ENCODE peak calls at places on chromosome 1, in seven cellular contexts. X is heart left ventricle, G is progenitor cell of endocrine pancreas, Z is adrenal gland, P is nephron progenitor cell, E is transverse colon, W is fibroblast of mammary gland. L is an unnamed sample.

GRCh38 chr1:209048961-209049669 is 534.4 kb upstream of the CAMK1G start:
- DNase-seq in E (no peak), W (no peak), P (no peak), Z (no peak), G (no peak), X (no peak), L (no peak)

GRCh38 chr1:7783178-7783711 is 846 bp upstream of the PER3 start:
- DNase-seq in Z (peak), P (peak), G (peak), E (peak), W (peak), X (peak), L (peak)

GRCh38 chr1:243596441-243597183 is 253.4 kb downstream of the AKT3 start:
- DNase-seq in X (no peak), E (no peak), Z (no peak), G (no peak), P (no peak), W (peak), L (no peak)

GRCh38 chr1:46687095-46687659 is 15.5 kb downstream of the TEX38 start:
- DNase-seq in P (no peak), Z (peak), E (peak), W (peak), X (peak), G (no peak), L (no peak)

GRCh38 chr1:22627331-22627730 is 9.1 kb upstream of the C1QA start:
- DNase-seq in P (no peak), X (no peak), G (no peak), E (no peak), W (no peak), Z (no peak), L (no peak)

GRCh38 chr1:152182942-152183341 is 23.9 kb upstream of the RPTN start:
- DNase-seq in P (no peak), W (peak), E (no peak), G (no peak), X (no peak), Z (peak), L (no peak)

GRCh38 chr1:235943581-235944114 is 76.9 kb upstream of the LYST start:
- DNase-seq in P (no peak), X (no peak), W (peak), E (no peak), Z (no peak), G (no peak), L (no peak)

GRCh38 chr1:60311838-60312237 is 238.3 kb upstream of the C1orf87 start:
- DNase-seq in P (no peak), G (no peak), W (no peak), Z (no peak), X (no peak), E (no peak), L (no peak)

GRCh38 chr1:31410871-31411270 is 2.1 kb upstream of the SERINC2 start:
- DNase-seq in X (no peak), W (peak), P (no peak), E (no peak), G (no peak), Z (no peak), L (no peak)

GRCh38 chr1:222815367-222815765 is 527 bp downstream of the DISP1 start:
- DNase-seq in X (no peak), P (no peak), Z (peak), W (peak), E (peak), G (no peak), L (no peak)

GRCh38 chr1:79556189-79556588 is 549.7 kb upstream of the ADGRL4 start:
- DNase-seq in Z (no peak), W (no peak), X (no peak), E (no peak), G (no peak), P (no peak), L (no peak)
- TF ChIP-seq CTCF in Z (no peak), W (peak), X (no peak), E (no peak), G (peak), P (no peak), L (no peak)

GRCh38 chr1:58816747-58817221 is 32.9 kb upstream of the JUN start:
- DNase-seq in X (no peak), Z (no peak), E (no peak), W (peak), G (no peak), P (no peak), L (no peak)

GRCh38 chr1:58815069-58815679 is 31.3 kb upstream of the JUN start:
- DNase-seq in Z (peak), P (peak), G (peak), X (peak), E (peak), W (peak), L (peak)

GRCh38 chr1:58814251-58815068 is 30.6 kb upstream of the JUN start:
- DNase-seq in P (peak), W (peak), X (peak), E (peak), Z (peak), G (peak), L (peak)

GRCh38 chr1:58815680-58816071 is 31.8 kb upstream of the JUN start:
- DNase-seq in X (no peak), E (peak), Z (peak), G (no peak), W (peak), P (peak), L (no peak)

DNA sequence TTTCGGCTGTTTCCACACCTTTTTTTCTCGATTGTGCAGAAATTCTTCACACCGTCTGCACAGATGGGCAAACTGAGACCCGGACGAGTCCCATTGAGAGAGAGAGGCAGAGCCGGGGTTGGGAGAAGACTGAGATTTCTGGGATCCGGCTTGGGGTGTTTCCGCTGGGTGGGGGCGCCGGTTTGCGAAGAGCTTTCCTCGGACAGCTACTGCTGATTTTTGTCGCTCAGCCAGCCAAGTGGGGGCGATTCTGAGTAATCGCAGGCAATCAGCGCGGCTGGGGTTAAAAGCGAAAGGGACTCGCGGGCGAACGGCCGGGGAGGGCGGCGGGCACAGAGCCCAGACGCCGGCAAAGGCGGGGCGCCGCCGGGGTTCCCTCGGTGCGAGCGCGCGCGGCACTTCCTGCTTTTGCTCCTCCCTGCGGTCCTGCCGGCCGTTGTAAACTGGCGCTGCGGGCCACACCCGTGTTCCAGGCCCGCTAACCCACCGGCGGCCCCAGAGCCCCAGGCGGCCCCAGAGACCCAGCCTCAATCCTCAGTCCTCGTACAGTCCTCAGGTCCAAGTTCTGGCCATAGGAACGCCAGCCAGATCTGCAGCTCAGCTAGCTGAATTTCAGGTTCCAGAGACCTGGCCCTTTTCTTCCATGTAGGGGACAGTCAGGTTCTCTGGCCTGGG is 32.4 kb upstream of the JUN start:
- DNase-seq in E (peak), X (peak), Z (peak), G (peak), P (peak), W (peak), L (peak)
- TF ChIP-seq CTCF in E (no peak), X (no peak), Z (peak), G (no peak), P (no peak), W (no peak), L (peak)

DNA sequence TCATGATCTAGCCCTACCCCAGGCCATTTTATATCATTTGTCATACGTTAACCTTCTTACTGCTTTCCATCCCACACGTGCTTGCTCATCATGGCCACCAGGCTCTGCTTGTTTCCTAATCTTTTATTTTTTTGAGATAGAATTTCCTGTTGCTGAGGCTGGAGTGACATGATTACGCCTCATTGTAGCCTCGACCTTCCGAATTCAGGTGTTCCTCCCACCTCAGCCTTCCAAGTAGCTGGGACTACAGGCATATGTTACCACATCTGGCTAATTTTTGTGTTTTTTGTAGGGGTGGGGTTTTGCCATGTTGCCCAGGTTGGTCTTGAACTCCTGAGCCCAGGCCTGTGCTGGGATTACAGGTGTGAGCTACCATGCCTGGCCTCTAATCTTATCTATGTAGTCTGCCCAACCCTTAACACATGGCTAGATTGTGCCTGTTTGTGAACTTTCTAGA is 3.3 kb downstream of the UAP1 start:
- DNase-seq in X (no peak), E (no peak), P (no peak), G (no peak), Z (no peak), W (peak), L (no peak)
- TF ChIP-seq CTCF in X (no peak), E (no peak), P (no peak), G (no peak), Z (no peak), W (no peak), L (no peak)

DNA sequence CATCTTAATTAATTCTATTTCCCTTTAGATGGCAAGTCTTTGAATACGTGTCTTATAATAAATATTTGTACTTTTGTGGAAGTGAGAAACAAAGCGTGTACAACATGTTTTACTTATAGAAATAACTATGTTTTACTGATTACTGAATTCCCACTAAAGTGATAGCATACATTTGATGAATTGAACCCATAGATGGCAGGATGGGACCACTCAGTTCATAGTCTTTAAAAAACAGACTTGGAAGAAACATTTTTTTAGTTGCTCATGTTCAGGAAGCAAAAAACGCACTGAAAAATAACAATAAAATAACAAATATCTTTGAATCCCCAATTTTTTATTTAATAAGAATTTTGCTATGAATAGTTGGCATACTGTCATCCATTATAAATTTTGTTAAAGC is 507.1 kb upstream of the ZRANB2 start:
- DNase-seq in E (no peak), X (no peak), G (no peak), Z (no peak), W (peak), P (no peak), L (no peak)
- TF ChIP-seq CTCF in E (peak), X (peak), G (peak), Z (no peak), W (peak), P (no peak), L (peak)

DNA sequence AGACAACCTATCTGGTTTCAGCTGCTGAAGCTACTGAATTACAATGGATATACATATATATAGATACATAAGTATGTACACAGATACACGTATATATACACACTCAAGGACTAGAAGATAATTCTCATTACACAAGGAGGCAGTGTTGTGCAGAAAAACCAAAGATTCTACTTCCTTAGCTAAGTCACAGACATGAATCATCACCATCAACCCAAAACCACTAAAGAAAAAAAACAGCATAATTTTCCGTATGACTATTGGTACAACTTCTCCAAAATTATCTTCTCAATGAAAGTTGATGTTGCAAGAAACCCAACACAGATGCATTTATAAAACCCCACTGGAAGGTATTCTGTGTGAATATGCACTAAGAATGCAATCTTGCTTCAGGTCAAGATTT is 36.8 kb upstream of the RPF1 start:
- DNase-seq in Z (no peak), G (no peak), X (no peak), P (no peak), W (peak), E (no peak), L (no peak)
- TF ChIP-seq CTCF in Z (peak), G (no peak), X (peak), P (no peak), W (peak), E (peak), L (peak)

GRCh38 chr1:237124856-237125462 is 83.0 kb downstream of the RYR2 start:
- DNase-seq in W (no peak), G (no peak), X (no peak), Z (no peak), P (no peak), E (no peak), L (no peak)
- TF ChIP-seq CTCF in W (peak), G (peak), X (peak), Z (peak), P (peak), E (peak), L (peak)

DNA sequence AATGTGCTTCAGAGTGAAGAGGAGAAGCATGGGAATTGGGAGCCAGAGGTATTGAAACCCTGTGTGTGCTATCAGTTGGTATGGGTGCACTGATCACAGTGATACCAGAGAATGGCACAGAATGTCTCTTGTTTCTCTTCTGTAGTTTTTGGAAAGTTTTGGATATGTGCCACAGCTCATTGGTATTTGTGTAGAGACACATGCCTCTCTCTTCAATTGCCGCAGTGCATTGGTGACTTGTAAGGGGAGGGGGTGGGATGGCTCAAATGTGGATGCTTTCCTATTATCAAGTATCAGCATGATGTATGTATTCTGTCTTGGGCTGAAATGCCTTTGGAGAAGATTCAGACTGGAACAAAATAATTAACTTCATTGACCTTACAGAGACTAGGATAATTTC is 101.0 kb downstream of the HMCN1 start:
- DNase-seq in W (no peak), E (no peak), P (no peak), G (no peak), Z (no peak), X (no peak), L (no peak)
- TF ChIP-seq CTCF in W (no peak), E (no peak), P (no peak), G (no peak), Z (no peak), X (no peak), L (no peak)

GRCh38 chr1:6148497-6149241 is 31.5 kb downstream of the CHD5 start:
- DNase-seq in X (no peak), W (peak), Z (peak), G (peak), E (peak), P (peak), L (peak)
- TF ChIP-seq CTCF in X (no peak), W (no peak), Z (no peak), G (no peak), E (no peak), P (no peak), L (no peak)

GRCh38 chr1:238722812-238723211 is 663.6 kb upstream of the CHRM3 start:
- DNase-seq in X (no peak), E (no peak), Z (no peak), P (no peak), W (no peak), G (no peak), L (no peak)

DNA sequence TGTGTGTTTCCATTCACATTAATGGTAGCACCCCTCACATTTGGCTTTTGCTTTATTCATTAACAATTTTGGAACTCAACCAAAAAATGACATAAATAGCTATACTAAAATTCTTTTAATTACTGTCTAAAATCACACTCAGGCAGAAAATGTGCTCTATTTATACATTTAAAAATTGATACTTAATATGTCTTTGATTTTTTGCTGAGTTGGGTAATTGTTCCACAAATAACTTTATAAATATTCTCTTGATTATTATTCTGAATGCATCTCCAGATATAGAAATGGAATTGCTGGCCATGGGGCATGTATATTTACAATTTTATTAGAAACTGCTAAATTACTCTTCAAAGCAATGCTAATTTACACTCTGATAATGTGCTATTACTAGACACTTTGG is 658.7 kb upstream of the CHRM3 start:
- DNase-seq in E (no peak), W (no peak), G (no peak), Z (no peak), X (no peak), P (no peak), L (no peak)
- TF ChIP-seq CTCF in E (no peak), W (no peak), G (no peak), Z (no peak), X (no peak), P (no peak), L (no peak)

DNA sequence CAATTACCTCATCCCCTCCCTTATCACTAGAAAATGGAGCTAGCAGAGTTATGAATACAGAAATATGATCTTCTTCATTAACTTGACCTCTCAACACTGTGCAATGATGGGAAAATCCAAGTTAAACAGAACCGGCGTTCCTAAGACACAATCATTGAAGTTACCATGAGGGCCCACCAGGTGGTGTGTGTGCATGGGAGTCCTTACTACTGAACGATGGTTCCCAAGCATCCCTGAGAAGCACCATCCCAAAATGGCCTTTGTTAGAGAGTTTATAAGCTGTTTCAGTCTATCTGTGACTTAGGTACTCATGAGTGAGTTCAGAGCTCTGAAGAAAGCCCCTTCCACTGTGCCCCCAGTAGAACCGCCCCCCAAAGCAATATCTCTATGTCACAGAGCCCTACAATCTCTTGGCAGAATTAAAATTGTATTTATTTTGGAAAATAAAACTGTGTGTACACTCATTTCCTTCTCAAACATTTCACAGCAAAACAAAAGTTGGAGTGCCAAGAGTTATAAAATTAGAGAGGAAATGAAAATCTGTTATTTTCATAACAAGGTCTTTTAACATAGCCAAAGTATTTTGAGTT is 56.8 kb downstream of the PLD5 start:
- DNase-seq in X (peak), G (peak), P (peak), E (peak), W (peak), Z (peak), L (peak)
- TF ChIP-seq CTCF in X (peak), G (peak), P (peak), E (peak), W (peak), Z (peak), L (peak)